ENCODE peak calls at places on chromosome 4, in six cellular contexts. T is sigmoid colon, W is breast epithelium, K is HCT116, F is stomach, S is suprapubic skin. M is an unnamed sample.

GRCh38 chr4:183408791-183409190 is 35.6 kb upstream of the CDKN2AIP start:
- DNase-seq in W (no peak), F (peak; percentile 34), S (no peak), K (no peak), T (peak; percentile 53), M (no peak)

GRCh38 chr4:77082886-77083608 is 7.3 kb upstream of the CCNI start:
- DNase-seq in F (no peak), W (no peak), K (no peak), S (no peak), T (no peak), M (no peak)

GRCh38 chr4:100246697-100247096 is 56.4 kb upstream of the DDIT4L start:
- DNase-seq in F (no peak), T (no peak), K (no peak), W (no peak), S (no peak), M (no peak)

GRCh38 chr4:28831867-28832266 is 1888.3 kb upstream of the PCDH7 start:
- DNase-seq in W (no peak), K (no peak), F (no peak), T (no peak), S (no peak), M (no peak)

GRCh38 chr4:125229596-125230058 is 85.1 kb upstream of the FAT4 start:
- DNase-seq in K (no peak), W (no peak), F (no peak), T (no peak), S (no peak), M (no peak)

GRCh38 chr4:89247951-89248350 is 59.6 kb downstream of the GPRIN3 start:
- DNase-seq in S (no peak), F (no peak), W (no peak), T (no peak), K (no peak), M (no peak)

GRCh38 chr4:76449362-76449767 is 14.3 kb downstream of the SHROOM3 start:
- DNase-seq in W (no peak), S (no peak), T (no peak), K (no peak), F (no peak), M (no peak)

GRCh38 chr4:6225469-6225868 is 25.1 kb upstream of the JAKMIP1 start:
- DNase-seq in F (peak; percentile 24), T (peak; percentile 35), S (no peak), K (no peak), W (peak; percentile 17), M (no peak)

GRCh38 chr4:47122592-47123291 is 91.4 kb downstream of the GABRB1 start:
- DNase-seq in F (peak; percentile 42), S (no peak), T (no peak), K (peak; percentile 36), W (no peak), M (no peak)

GRCh38 chr4:80035336-80035735 is 37.7 kb downstream of the ANTXR2 start:
- DNase-seq in K (no peak), S (no peak), F (peak; percentile 38), W (no peak), T (no peak), M (no peak)

GRCh38 chr4:186719925-186720694 is 3.5 kb downstream of the FAT1 start:
- DNase-seq in W (no peak), T (no peak), F (no peak), S (no peak), K (no peak), M (no peak)

GRCh38 chr4:120819816-120820437 is 102.6 kb downstream of the PRDM5 start:
- DNase-seq in S (no peak), T (no peak), F (no peak), K (no peak), W (no peak), M (no peak)

GRCh38 chr4:1735215-1735614 is 13.9 kb downstream of the TACC3 start:
- DNase-seq in T (no peak), F (no peak), W (no peak), S (no peak), K (no peak), M (no peak)

GRCh38 chr4:119623025-119623424 is 5.6 kb downstream of the PDE5A start:
- DNase-seq in F (no peak), T (no peak), K (no peak), S (no peak), W (no peak), M (no peak)

GRCh38 chr4:27728892-27729291 is 868.3 kb downstream of the STIM2 start:
- DNase-seq in W (no peak), F (no peak), S (no peak), T (no peak), K (no peak), M (no peak)

GRCh38 chr4:123478859-123479345 is 82.3 kb downstream of the SPRY1 start:
- DNase-seq in K (peak; percentile 64), W (no peak), S (no peak), F (peak; percentile 72), T (no peak), M (no peak)

GRCh38 chr4:6892190-6892908 is 17.3 kb upstream of the TBC1D14 start:
- DNase-seq in S (no peak), W (no peak), T (peak; percentile 77), K (no peak), F (peak; percentile 48), M (peak; percentile 90)

DNA sequence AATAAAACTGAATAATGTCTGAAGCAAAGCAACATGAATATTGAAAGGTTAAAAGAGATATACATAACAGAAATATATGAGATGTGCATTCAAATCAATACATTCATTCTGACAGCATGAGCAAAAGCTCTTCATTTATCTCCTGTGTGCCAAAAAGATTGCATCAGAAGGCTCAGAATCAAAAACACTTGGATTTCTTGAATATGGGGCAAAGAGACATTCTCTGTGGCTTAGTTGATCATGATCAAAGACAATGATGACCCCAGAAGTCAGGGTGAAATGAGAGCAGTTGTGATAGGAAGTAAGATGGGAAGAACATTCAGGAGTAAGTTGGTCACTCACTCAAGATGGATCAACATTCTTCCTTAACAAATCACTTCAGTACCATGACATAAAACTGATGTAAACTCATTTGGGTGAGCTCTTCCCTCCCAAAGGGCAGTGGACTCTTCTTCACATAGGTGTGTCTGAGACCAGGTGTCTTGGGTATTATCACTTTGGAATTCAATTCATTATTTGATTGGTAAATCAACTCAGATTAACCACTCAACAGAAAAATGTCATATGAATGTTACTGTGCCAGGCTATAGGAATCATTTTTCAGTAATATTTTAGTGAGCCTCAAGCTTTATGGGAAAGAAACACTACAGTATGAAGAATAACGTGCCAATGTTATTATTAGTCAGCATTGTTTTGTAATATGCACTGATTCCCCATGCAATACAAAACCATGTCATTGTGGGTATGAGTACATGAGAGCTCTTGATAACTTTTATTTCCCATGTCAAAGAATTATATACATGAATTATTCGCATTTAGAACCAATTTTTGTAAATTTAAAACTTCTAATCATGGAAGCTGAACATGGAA is 58.4 kb upstream of the ETNPPL start:
- DNase-seq in W (no peak), K (no peak), F (no peak), T (no peak), S (no peak), M (no peak)
- H3K4me3 ChIP-seq in W (no peak overlapping the region), K (no peak overlapping the region), F (no peak overlapping the region), T (no peak overlapping the region), S (no peak overlapping the region), M (no peak overlapping the region)

GRCh38 chr4:97747945-97748344 is 395.3 kb downstream of the STPG2 start:
- DNase-seq in F (no peak), W (no peak), S (no peak), K (no peak), T (no peak), M (no peak)
- TF ChIP-seq POLR2AphosphoS5 in F (no peak), W (no peak), S (no peak), K (no peak), T (no peak), M (no peak)

GRCh38 chr4:73603854-73604584 is 16.2 kb downstream of the RASSF6 start:
- DNase-seq in W (no peak), S (no peak), F (no peak), K (no peak), T (no peak), M (no peak)

GRCh38 chr4:73606465-73606974 is 13.7 kb downstream of the RASSF6 start:
- DNase-seq in F (no peak), S (no peak), K (no peak), W (no peak), T (no peak), M (no peak)

GRCh38 chr4:73600917-73601316 is 19.3 kb downstream of the RASSF6 start:
- DNase-seq in F (no peak), K (no peak), T (no peak), S (no peak), W (no peak), M (no peak)

GRCh38 chr4:73599182-73599581 is 21.1 kb downstream of the RASSF6 start:
- DNase-seq in F (peak; percentile 69), S (no peak), T (no peak), W (no peak), K (peak; percentile 38), M (no peak)

GRCh38 chr4:73603307-73603710 is 16.9 kb downstream of the RASSF6 start:
- DNase-seq in F (peak; percentile 42), T (no peak), S (no peak), W (no peak), K (no peak), M (no peak)
- H3K4me3 ChIP-seq in F (no peak overlapping the region), T (no peak overlapping the region), S (no peak overlapping the region), W (no peak overlapping the region), K (no peak overlapping the region), M (no peak overlapping the region)

GRCh38 chr4:169756971-169757574 is 671 bp downstream of the HPF1 start:
- DNase-seq in T (no peak), F (no peak), W (no peak), S (no peak), K (no peak), M (no peak)

GRCh38 chr4:169757575-169758184 is at the start of gene HPF1:
- DNase-seq in K (peak; percentile 90), W (peak; percentile 89), F (peak; percentile 95), S (peak; percentile 96), T (peak; percentile 96), M (peak; percentile 97)
- TF ChIP-seq POLR2AphosphoS5 in K (peak; percentile 90), W (peak; percentile 51), F (peak; percentile 32), S (no peak), T (peak; percentile 67), M (peak; percentile 89)

GRCh38 chr4:18957721-18958120 is 936.2 kb upstream of the LCORL start:
- DNase-seq in W (no peak), T (no peak), F (no peak), K (no peak), S (no peak), M (no peak)
- H3K4me3 ChIP-seq in W (no peak overlapping the region), T (no peak overlapping the region), F (no peak overlapping the region), K (no peak overlapping the region), S (no peak overlapping the region), M (no peak overlapping the region)

DNA sequence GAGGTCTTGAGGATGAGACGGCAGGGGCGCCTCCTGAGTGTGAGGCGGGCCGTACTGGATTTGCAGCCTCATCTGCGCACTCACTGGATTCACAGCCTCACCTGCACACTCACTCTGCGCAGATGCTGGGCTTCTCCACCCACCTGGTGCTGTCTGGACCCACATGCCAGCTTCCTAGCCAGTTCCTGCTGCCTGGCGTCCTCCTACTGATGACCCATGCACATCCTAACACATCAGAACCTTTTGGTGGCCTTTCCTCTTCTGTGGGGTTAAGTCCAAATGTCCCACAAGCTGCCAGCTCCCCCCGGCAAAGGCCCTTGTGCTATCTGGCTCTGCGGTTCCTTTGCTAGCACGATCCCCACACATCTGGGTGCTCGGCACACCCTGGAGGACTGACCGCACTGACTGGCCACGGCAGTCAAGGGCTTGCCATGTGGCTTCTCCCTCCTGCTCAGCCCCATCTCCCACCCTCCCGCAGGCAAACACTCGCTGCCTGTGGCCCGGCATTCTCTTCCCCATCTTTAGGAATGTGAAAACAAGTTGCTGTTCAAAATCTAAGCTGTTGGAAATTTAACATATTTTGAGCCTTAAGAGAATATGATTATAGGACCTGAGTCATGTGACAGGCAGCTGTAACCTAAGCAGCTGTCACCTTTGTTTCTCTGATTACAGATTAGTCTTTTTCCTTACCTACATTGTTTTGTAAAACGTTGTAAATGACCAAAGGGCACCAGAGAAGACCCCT is 39.4 kb upstream of the AFAP1 start:
- DNase-seq in S (no peak), W (no peak), F (no peak), T (no peak), K (no peak), M (no peak)
- TF ChIP-seq POLR2AphosphoS5 in S (no peak), W (no peak), F (no peak), T (no peak), K (no peak), M (peak; percentile 46)